ENCODE peak calls at places on chromosome 2, in ten cellular contexts. T, M, O, G, W, V, J, X, R and E are unnamed samples.

GRCh38 chr2:1742680-1743395 is 1.5 kb downstream of the PXDN start:
- DNase-seq in T (peak; percentile 95), M (peak; percentile 91), O (peak; percentile 94), G (no peak), W (peak; percentile 89), V (no peak), J (no peak), X (peak; percentile 18), R (peak; percentile 90), E (peak; percentile 65)

GRCh38 chr2:209383212-209383611 is 40.6 kb upstream of the MAP2 start:
- DNase-seq in T (peak; percentile 69), M (peak; percentile 89), O (peak; percentile 91), G (peak; percentile 47), W (peak; percentile 45), V (no peak), J (no peak), X (no peak), R (peak; percentile 30), E (no peak)

GRCh38 chr2:236998250-236998649 is 87.4 kb upstream of the COPS8 start:
- DNase-seq in T (peak; percentile 31), M (peak; percentile 13), O (peak; percentile 60), G (no peak), W (peak; percentile 37), V (no peak), J (no peak), X (peak; percentile 55), R (no peak), E (no peak)

GRCh38 chr2:100580474-100581264 is 17.9 kb downstream of the PDCL3 start:
- DNase-seq in T (no peak), M (no peak), O (no peak), G (no peak), W (no peak), V (no peak), J (no peak), X (no peak), R (no peak), E (peak; percentile 62)

GRCh38 chr2:26610504-26611335 is 30.4 kb downstream of the CIB4 start:
- DNase-seq in T (no peak), M (no peak), O (no peak), G (no peak), W (no peak), V (no peak), J (no peak), X (no peak), R (no peak), E (no peak)

GRCh38 chr2:168790226-168790902 is 12.1 kb upstream of the NOSTRIN start:
- DNase-seq in T (no peak), M (no peak), O (no peak), G (no peak), W (no peak), V (no peak), J (no peak), X (no peak), R (no peak), E (no peak)

GRCh38 chr2:135709992-135710391 is 31.7 kb upstream of the UBXN4 start:
- DNase-seq in T (peak; percentile 59), M (peak; percentile 62), O (peak; percentile 9), G (no peak), W (peak; percentile 19), V (peak; percentile 69), J (peak; percentile 40), X (no peak), R (peak; percentile 75), E (peak; percentile 19)

GRCh38 chr2:36246320-36246990 is 109.1 kb upstream of the CRIM1 start:
- DNase-seq in T (no peak), M (no peak), O (peak; percentile 62), G (no peak), W (peak; percentile 19), V (no peak), J (no peak), X (no peak), R (no peak), E (no peak)

GRCh38 chr2:57908736-57909161 is 137.9 kb upstream of the VRK2 start:
- DNase-seq in T (no peak), M (no peak), O (no peak), G (no peak), W (no peak), V (no peak), J (no peak), X (no peak), R (no peak), E (no peak)

GRCh38 chr2:95525294-95526035 is 40.9 kb upstream of the TRIM43B start:
- DNase-seq in T (peak; percentile 18), M (no peak), O (peak; percentile 27), G (no peak), W (no peak), V (no peak), J (no peak), X (peak; percentile 57), R (peak; percentile 13), E (no peak)

GRCh38 chr2:212611026-212611425 is 72.4 kb upstream of the ERBB4 start:
- DNase-seq in T (no peak), M (no peak), O (no peak), G (no peak), W (no peak), V (no peak), J (no peak), X (no peak), R (no peak), E (no peak)

GRCh38 chr2:85661139-85661858 is 6.7 kb downstream of the SFTPB start:
- DNase-seq in T (peak; percentile 31), M (no peak), O (no peak), G (no peak), W (no peak), V (no peak), J (no peak), X (no peak), R (no peak), E (no peak)

GRCh38 chr2:177639262-177639914 is 246.8 kb downstream of the AGPS start:
- DNase-seq in T (no peak), M (no peak), O (no peak), G (no peak), W (no peak), V (no peak), J (no peak), X (no peak), R (no peak), E (no peak)

GRCh38 chr2:149365826-149366583 is 35.6 kb downstream of the LYPD6 start:
- DNase-seq in T (peak; percentile 3), M (peak; percentile 64), O (peak; percentile 82), G (peak; percentile 36), W (no peak), V (no peak), J (no peak), X (peak; percentile 69), R (no peak), E (no peak)

GRCh38 chr2:233638836-233639235 is 2.6 kb downstream of the UGT1A10 start:
- DNase-seq in T (no peak), M (no peak), O (no peak), G (no peak), W (no peak), V (no peak), J (no peak), X (no peak), R (no peak), E (no peak)

GRCh38 chr2:203225423-203226039 is 13.3 kb upstream of the CYP20A1 start:
- DNase-seq in T (peak; percentile 34), M (peak; percentile 41), O (peak; percentile 10), G (no peak), W (no peak), V (no peak), J (peak; percentile 15), X (no peak), R (no peak), E (no peak)

GRCh38 chr2:217934321-217935131 is 68.3 kb downstream of the TNS1 start:
- DNase-seq in T (peak; percentile 76), M (peak; percentile 77), O (peak; percentile 99), G (peak; percentile 89), W (no peak), V (no peak), J (peak; percentile 31), X (no peak), R (peak; percentile 92), E (no peak)

GRCh38 chr2:62150597-62151305 is 45.2 kb upstream of the B3GNT2 start:
- DNase-seq in T (peak; percentile 15), M (no peak), O (peak; percentile 87), G (no peak), W (peak; percentile 50), V (no peak), J (no peak), X (no peak), R (no peak), E (no peak)

GRCh38 chr2:136990316-136990715 is 225.0 kb downstream of the THSD7B start:
- DNase-seq in T (no peak), M (no peak), O (no peak), G (no peak), W (no peak), V (no peak), J (no peak), X (no peak), R (no peak), E (no peak)

GRCh38 chr2:137837830-137838229 is 126.4 kb upstream of the HNMT start:
- DNase-seq in T (no peak), M (no peak), O (no peak), G (no peak), W (peak; percentile 18), V (no peak), J (no peak), X (no peak), R (no peak), E (no peak)

GRCh38 chr2:185316383-185316782 is 422.2 kb upstream of the FSIP2 start:
- DNase-seq in T (no peak), M (no peak), O (peak; percentile 0), G (no peak), W (no peak), V (no peak), J (no peak), X (no peak), R (no peak), E (no peak)

GRCh38 chr2:181352158-181352557 is 105.0 kb upstream of the ITGA4 start:
- DNase-seq in T (no peak), M (no peak), O (no peak), G (no peak), W (no peak), V (no peak), J (no peak), X (no peak), R (no peak), E (no peak)

GRCh38 chr2:95047629-95048510 is 22.4 kb downstream of the MAL start:
- DNase-seq in T (no peak), M (no peak), O (no peak), G (no peak), W (no peak), V (no peak), J (no peak), X (peak; percentile 53), R (no peak), E (no peak)

GRCh38 chr2:86014493-86014892 is 91.2 kb downstream of the POLR1A start:
- DNase-seq in T (no peak), M (no peak), O (no peak), G (no peak), W (no peak), V (no peak), J (no peak), X (no peak), R (no peak), E (no peak)